ENCODE peak calls at places on chromosomes 3 and 15, in four cellular contexts. Q is Daoy, N is aorta, S is DMS153. T is an unnamed sample.

GRCh38 chr3:58041182-58041825 is 33.1 kb downstream of the FLNB start:
- DNase-seq in S (no peak), Q (peak), N (no peak), T (peak)

GRCh38 chr3:155697542-155697941 is 47.3 kb downstream of the PLCH1 start:
- DNase-seq in S (no peak), N (no peak), Q (no peak), T (no peak)

GRCh38 chr3:195908439-195909293 is at the start of gene TNK2:
- DNase-seq in N (no peak), S (no peak), Q (peak), T (no peak)

GRCh38 chr3:54358327-54358726 is 236.0 kb downstream of the CACNA2D3 start:
- DNase-seq in S (no peak), N (no peak), Q (no peak), T (no peak)

GRCh38 chr3:126983276-126983652 is 349 bp downstream of the PLXNA1 start:
- DNase-seq in N (no peak), Q (no peak), S (no peak), T (peak)

GRCh38 chr15:41999290-42000285 is 21.3 kb downstream of the PLA2G4E start:
- DNase-seq in N (no peak), Q (no peak), S (no peak), T (no peak)

GRCh38 chr15:77634266-77634962 is 1.7 kb upstream of the LINGO1 start:
- DNase-seq in N (peak), Q (peak), S (peak), T (peak)

GRCh38 chr3:85377115-85377514 is 418.3 kb downstream of the CADM2 start:
- DNase-seq in Q (no peak), N (no peak), S (no peak), T (no peak)

GRCh38 chr15:34821907-34822306 is 26.6 kb upstream of the ACTC1 start:
- DNase-seq in S (no peak), N (no peak), Q (no peak), T (no peak)

T was measured in dermis blood vessel endothelial cell.